ENCODE peak calls at places on chromosomes 13 and 19, in four cellular contexts. One of them, this sample, is unnamed. For H3K4me1, the result is how much of the 10 kb centered on the place peaks cover.

GRCh38 chr19:16736709-16737108 is 17.1 kb downstream of the NWD1 start:
- DNase-seq in OCI-LY7: peak
- DNase-seq in suprapubic skin: no peak
- DNase-seq in Panc1: no peak
- DNase-seq in this sample: no peak

GRCh38 chr13:36084131-36084530 is 47.1 kb downstream of the DCLK1 start:
- DNase-seq in Panc1: no peak
- DNase-seq in suprapubic skin: no peak
- DNase-seq in OCI-LY7: no peak
- DNase-seq in this sample: no peak

GRCh38 chr19:52170863-52171320 is 529 bp downstream of the ZNF836 start:
- DNase-seq in OCI-LY7: no peak
- DNase-seq in Panc1: no peak
- DNase-seq in suprapubic skin: no peak
- DNase-seq in this sample: no peak

GRCh38 chr13:31172001-31172400 is 10.3 kb upstream of the HSPH1 start:
- DNase-seq in Panc1: no peak
- DNase-seq in suprapubic skin: no peak
- DNase-seq in OCI-LY7: no peak
- DNase-seq in this sample: no peak

GRCh38 chr13:45015300-45015699 is 26.0 kb downstream of the GPALPP1 start:
- DNase-seq in Panc1: no peak
- DNase-seq in suprapubic skin: no peak
- DNase-seq in OCI-LY7: no peak
- DNase-seq in this sample: no peak

GRCh38 chr19:13881231-13881691 is 4.3 kb downstream of the NANOS3 start:
- DNase-seq in OCI-LY7: no peak
- DNase-seq in suprapubic skin: no peak
- DNase-seq in Panc1: no peak
- DNase-seq in this sample: no peak

GRCh38 chr13:97239306-97239705 is 17.2 kb downstream of the MBNL2 start:
- DNase-seq in Panc1: no peak
- DNase-seq in suprapubic skin: no peak
- DNase-seq in OCI-LY7: no peak
- DNase-seq in this sample: no peak

GRCh38 chr13:44904982-44905381 is 84.3 kb downstream of the NUFIP1 start:
- DNase-seq in Panc1: no peak
- DNase-seq in suprapubic skin: peak
- DNase-seq in OCI-LY7: no peak
- DNase-seq in this sample: no peak

GRCh38 chr13:98746968-98747367 is 5.5 kb downstream of the SLC15A1 start:
- DNase-seq in suprapubic skin: no peak
- DNase-seq in OCI-LY7: no peak
- DNase-seq in Panc1: no peak
- DNase-seq in this sample: no peak

GRCh38 chr19:296476-297225 is 5.4 kb upstream of the PLPP2 start:
- DNase-seq in Panc1: no peak
- DNase-seq in OCI-LY7: no peak
- DNase-seq in suprapubic skin: no peak
- DNase-seq in this sample: no peak

GRCh38 chr19:15115762-15116615 is 8.8 kb downstream of the SYDE1 start:
- DNase-seq in OCI-LY7: no peak
- DNase-seq in Panc1: no peak
- DNase-seq in suprapubic skin: no peak
- DNase-seq in this sample: no peak

GRCh38 chr13:102567857-102568256 is 28.9 kb upstream of the TPP2 start:
- DNase-seq in OCI-LY7: no peak
- DNase-seq in suprapubic skin: no peak
- DNase-seq in Panc1: no peak
- DNase-seq in this sample: no peak

GRCh38 chr13:106858910-106859309 is 291.0 kb upstream of the ARGLU1 start:
- DNase-seq in suprapubic skin: no peak
- DNase-seq in OCI-LY7: no peak
- DNase-seq in Panc1: no peak
- DNase-seq in this sample: no peak

GRCh38 chr13:92044351-92044750 is 645.9 kb downstream of the GPC5 start:
- DNase-seq in suprapubic skin: no peak
- DNase-seq in Panc1: no peak
- DNase-seq in OCI-LY7: no peak
- DNase-seq in this sample: no peak

GRCh38 chr13:52713894-52714293 is 25.7 kb downstream of the CNMD start:
- DNase-seq in Panc1: no peak
- DNase-seq in suprapubic skin: no peak
- DNase-seq in OCI-LY7: no peak
- DNase-seq in this sample: no peak

GRCh38 chr19:10701955-10702307 is 692 bp downstream of the QTRT1 start:
- DNase-seq in suprapubic skin: no peak
- DNase-seq in OCI-LY7: peak
- DNase-seq in Panc1: no peak
- DNase-seq in this sample: no peak

GRCh38 chr19:42386974-42387707 is 3.0 kb downstream of the CNFN start:
- DNase-seq in Panc1: peak
- DNase-seq in suprapubic skin: no peak
- DNase-seq in OCI-LY7: peak
- DNase-seq in this sample: no peak

GRCh38 chr13:44117351-44117750 is 237.6 kb downstream of the LACC1 start:
- DNase-seq in suprapubic skin: no peak
- DNase-seq in OCI-LY7: peak
- DNase-seq in Panc1: no peak
- DNase-seq in this sample: no peak

DNA sequence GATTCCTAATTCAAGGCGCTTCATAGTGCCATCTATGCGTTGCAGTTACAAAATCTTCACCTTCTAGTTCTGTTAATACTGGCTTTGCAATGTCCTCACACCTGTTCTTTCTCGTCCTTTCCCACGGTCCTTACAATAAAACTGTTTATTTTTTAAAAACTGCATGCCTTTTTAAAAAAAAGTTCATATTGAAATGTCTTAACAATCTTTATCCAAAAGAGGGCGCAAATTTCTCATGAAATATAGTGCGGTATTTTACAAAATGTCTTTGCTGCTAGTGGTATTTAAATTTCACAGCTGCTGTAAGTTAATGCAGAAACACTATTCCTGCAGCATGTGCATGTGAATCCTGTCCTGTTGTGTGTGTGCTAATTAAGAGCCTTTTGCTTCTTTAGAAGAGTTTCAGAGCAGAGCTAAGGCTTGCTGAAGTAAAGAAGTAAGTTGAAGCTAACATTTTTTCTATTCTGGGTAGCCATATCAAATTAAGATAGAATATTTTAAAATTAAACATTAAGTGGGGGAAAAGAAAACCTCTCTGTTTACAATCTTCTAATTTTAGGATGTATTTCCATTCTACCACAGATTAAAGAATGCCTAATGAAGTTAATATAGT is 15.8 kb upstream of the CLDN10 start:
- DNase-seq in Panc1: no peak
- DNase-seq in OCI-LY7: peak
- DNase-seq in suprapubic skin: no peak
- DNase-seq in this sample: no peak
- TF ChIP-seq CTCF in Panc1: peak
- TF ChIP-seq CTCF in OCI-LY7: peak
- TF ChIP-seq CTCF in suprapubic skin: peak
- TF ChIP-seq CTCF in this sample: peak

GRCh38 chr19:1397838-1398237 is 3.5 kb downstream of the GAMT start:
- DNase-seq in suprapubic skin: no peak
- DNase-seq in Panc1: no peak
- DNase-seq in OCI-LY7: no peak
- DNase-seq in this sample: no peak
- H3K4me1 ChIP-seq in suprapubic skin: half or more
- H3K4me1 ChIP-seq in Panc1: under half
- H3K4me1 ChIP-seq in OCI-LY7: under half
- H3K4me1 ChIP-seq in this sample: under half

DNA sequence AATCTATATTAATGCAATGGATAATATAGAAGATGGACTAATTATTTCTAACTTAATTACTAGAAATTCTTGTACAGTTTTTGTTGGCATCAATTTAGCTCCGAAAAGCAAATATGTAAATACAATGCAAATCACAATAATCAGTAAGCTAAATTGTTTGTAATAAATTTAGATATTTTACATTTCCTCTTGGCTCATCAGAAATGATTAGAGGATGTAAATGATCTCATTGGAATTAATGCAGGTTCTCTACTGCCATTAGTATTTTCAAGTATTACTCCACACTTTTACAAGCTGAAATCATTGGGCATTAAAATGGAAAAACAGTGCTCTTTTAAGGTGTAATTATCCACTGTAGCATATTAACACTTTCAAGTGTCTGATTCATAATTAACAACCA is 741.8 kb upstream of the MIR17HG start:
- DNase-seq in suprapubic skin: no peak
- DNase-seq in Panc1: no peak
- DNase-seq in OCI-LY7: no peak
- DNase-seq in this sample: no peak
- H3K27ac ChIP-seq in suprapubic skin: no peak
- H3K27ac ChIP-seq in Panc1: no peak
- H3K27ac ChIP-seq in OCI-LY7: no peak
- H3K27ac ChIP-seq in this sample: no peak

GRCh38 chr19:18433039-18433691 is 4.8 kb downstream of the ISYNA1 start:
- DNase-seq in suprapubic skin: no peak
- DNase-seq in Panc1: no peak
- DNase-seq in OCI-LY7: peak
- DNase-seq in this sample: no peak
- TF ChIP-seq CTCF in suprapubic skin: no peak
- TF ChIP-seq CTCF in Panc1: no peak
- TF ChIP-seq CTCF in OCI-LY7: no peak
- TF ChIP-seq CTCF in this sample: no peak

GRCh38 chr13:113860051-113860471 is 3.8 kb downstream of the GAS6 start:
- DNase-seq in suprapubic skin: no peak
- DNase-seq in OCI-LY7: no peak
- DNase-seq in Panc1: no peak
- DNase-seq in this sample: no peak
- H3K4me1 ChIP-seq in suprapubic skin: half or more
- H3K4me1 ChIP-seq in OCI-LY7: under half
- H3K4me1 ChIP-seq in Panc1: under half
- H3K4me1 ChIP-seq in this sample: under half

DNA sequence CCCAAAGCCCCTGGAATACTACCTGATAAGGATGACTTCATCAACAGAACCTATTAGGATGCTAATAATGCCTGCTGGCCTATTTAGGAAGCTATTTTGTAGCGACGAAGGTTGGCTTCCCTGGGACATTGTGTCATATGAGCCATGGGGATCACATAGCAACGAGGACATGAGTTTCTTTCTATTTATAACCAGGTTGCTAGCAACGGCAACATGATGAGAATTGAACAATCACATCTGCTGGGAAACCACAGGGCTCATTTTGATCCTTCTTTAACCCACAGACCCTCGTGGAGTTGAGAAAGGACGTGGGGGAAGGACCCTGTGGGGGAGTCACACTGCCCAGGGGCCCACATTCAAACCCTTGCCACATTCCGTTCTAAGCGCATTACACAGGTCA is 172.2 kb downstream of the COL4A1 start:
- DNase-seq in suprapubic skin: no peak
- DNase-seq in Panc1: no peak
- DNase-seq in OCI-LY7: no peak
- DNase-seq in this sample: no peak
- H3K27ac ChIP-seq in suprapubic skin: no peak
- H3K27ac ChIP-seq in Panc1: no peak
- H3K27ac ChIP-seq in OCI-LY7: no peak
- H3K27ac ChIP-seq in this sample: no peak

DNA sequence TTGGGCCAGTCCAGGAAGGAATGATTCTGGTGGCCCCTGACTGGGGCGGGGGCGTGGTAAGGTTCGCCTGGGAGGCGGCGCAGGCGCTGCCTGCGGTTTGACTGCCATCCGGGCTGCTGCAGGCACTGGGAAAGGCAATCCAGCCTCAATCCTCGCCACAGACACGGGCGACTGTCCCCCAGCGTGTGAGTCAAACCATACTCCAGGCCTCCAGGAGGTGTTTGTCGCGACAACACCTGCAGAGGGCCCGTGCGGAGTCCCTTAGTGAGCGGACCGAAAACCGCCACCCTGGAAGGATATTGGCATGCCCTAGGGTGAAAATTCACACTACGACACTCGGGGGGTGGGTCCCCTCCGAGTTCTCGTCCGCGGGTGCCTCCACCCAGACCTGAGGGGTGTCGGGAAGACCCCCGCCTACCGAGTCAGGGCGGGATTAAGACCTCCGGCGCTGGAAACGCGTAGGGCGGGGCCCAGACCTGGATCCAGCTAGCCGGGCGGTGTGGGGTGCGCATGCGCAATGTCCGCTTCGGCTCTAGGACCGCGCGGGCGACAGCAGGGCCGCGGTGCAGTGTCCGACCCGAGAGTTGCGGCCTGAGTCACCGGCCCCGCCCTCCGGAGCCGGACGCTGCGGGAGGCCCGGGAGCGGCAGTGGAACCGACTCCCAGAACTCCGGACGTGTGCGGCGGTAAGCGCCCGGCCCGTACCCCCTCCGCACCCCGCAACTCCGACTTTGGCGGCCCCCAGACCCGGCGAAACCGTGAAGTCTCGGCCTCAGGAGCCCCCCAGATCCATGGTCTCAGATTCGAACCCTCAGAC is at the start of gene CAPNS1:
- DNase-seq in OCI-LY7: peak
- DNase-seq in suprapubic skin: peak
- DNase-seq in Panc1: peak
- DNase-seq in this sample: peak
- TF ChIP-seq CTCF in OCI-LY7: peak
- TF ChIP-seq CTCF in suprapubic skin: no peak
- TF ChIP-seq CTCF in Panc1: no peak
- TF ChIP-seq CTCF in this sample: no peak

GRCh38 chr19:9622531-9622930 is 1.5 kb upstream of the ZNF561 start:
- DNase-seq in Panc1: no peak
- DNase-seq in suprapubic skin: no peak
- DNase-seq in OCI-LY7: no peak
- DNase-seq in this sample: no peak

GRCh38 chr19:9615828-9616227 is 5.2 kb downstream of the ZNF561 start:
- DNase-seq in Panc1: no peak
- DNase-seq in suprapubic skin: no peak
- DNase-seq in OCI-LY7: no peak
- DNase-seq in this sample: no peak

GRCh38 chr19:9621156-9622037 is at the start of gene ZNF561:
- DNase-seq in OCI-LY7: peak
- DNase-seq in suprapubic skin: peak
- DNase-seq in Panc1: no peak
- DNase-seq in this sample: peak

DNA sequence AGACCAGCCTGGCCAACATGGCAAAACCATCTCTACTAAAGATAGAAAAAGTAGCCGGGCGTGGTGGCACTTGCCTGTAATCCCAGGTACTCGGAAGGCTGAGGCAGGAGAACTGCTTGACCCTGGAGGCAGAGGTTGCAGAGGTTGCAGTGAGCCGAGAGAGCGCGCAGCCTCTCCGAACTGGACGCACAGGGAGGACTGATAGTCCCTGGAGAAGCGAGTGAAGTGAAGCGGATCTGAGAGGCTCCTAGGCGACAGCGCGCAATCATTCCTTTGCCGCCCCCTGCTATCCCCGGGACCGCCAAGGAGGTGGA is 233 bp downstream of the ZNF561 start:
- DNase-seq in Panc1: no peak
- DNase-seq in suprapubic skin: no peak
- DNase-seq in OCI-LY7: no peak
- DNase-seq in this sample: no peak
- H3K4me1 ChIP-seq in Panc1: under half
- H3K4me1 ChIP-seq in suprapubic skin: under half
- H3K4me1 ChIP-seq in OCI-LY7: under half
- H3K4me1 ChIP-seq in this sample: under half

GRCh38 chr19:38718747-38719543 is 25.3 kb downstream of the CAPN12 start:
- DNase-seq in OCI-LY7: no peak
- DNase-seq in suprapubic skin: no peak
- DNase-seq in Panc1: no peak
- DNase-seq in this sample: no peak
- H3K27ac ChIP-seq in OCI-LY7: no peak
- H3K27ac ChIP-seq in suprapubic skin: peak
- H3K27ac ChIP-seq in Panc1: peak
- H3K27ac ChIP-seq in this sample: peak